ENCODE peak calls at places on chromosomes 13 and 19, in nine cellular contexts. E is astrocyte of the hippocampus; P is HCEC 1CT; G is COR-L47; Q is upper lobe of left lung; K is brain microvascular endothelial cell; U is breast epithelium; W is stimulated activated CD4-positive, alpha-beta T cell treated with anti-CD3 and anti-CD28 coated beads, Interleukin-1b, Interleukin-23, amount 100 ng/mL, for 1 hour; X is NCI-H1694. I is an unnamed sample.

GRCh38 chr19:583968-584239 is 5.8 kb upstream of the HCN2 start:
- DNase-seq in P (no peak), Q (no peak), G (no peak), W (no peak), K (no peak), X (no peak), E (no peak), U (no peak), I (no peak)

GRCh38 chr13:44591316-44591715 is 15.2 kb upstream of the TSC22D1 start:
- DNase-seq in E (no peak), X (no peak), Q (peak), G (no peak), P (no peak), U (no peak), W (no peak), K (no peak), I (no peak)

GRCh38 chr19:941292-942132 is 15.7 kb downstream of the ARID3A start:
- DNase-seq in G (no peak), W (no peak), X (no peak), U (no peak), E (no peak), K (no peak), P (no peak), Q (peak), I (no peak)

GRCh38 chr13:45807520-45808099 is 43.9 kb downstream of the SIAH3 start:
- DNase-seq in Q (no peak), K (peak), W (no peak), E (peak), G (peak), U (no peak), X (no peak), P (peak), I (peak)

GRCh38 chr13:33868343-33868994 is 50.5 kb downstream of the RFC3 start:
- DNase-seq in K (no peak), E (no peak), X (no peak), P (no peak), G (no peak), Q (no peak), U (no peak), W (no peak), I (no peak)

GRCh38 chr19:3073159-3073563 is 10.9 kb upstream of the TLE5 start:
- DNase-seq in U (no peak), Q (no peak), W (no peak), E (peak), K (peak), P (peak), X (peak), G (peak), I (no peak)

GRCh38 chr13:106497079-106497478 is 38.4 kb downstream of the EFNB2 start:
- DNase-seq in Q (no peak), K (no peak), U (no peak), W (no peak), E (no peak), P (no peak), G (no peak), X (no peak), I (no peak)

GRCh38 chr19:58544591-58545285 is 874 bp downstream of the TRIM28 start:
- DNase-seq in P (peak), W (peak), X (no peak), E (peak), Q (no peak), K (no peak), U (no peak), G (no peak), I (no peak)

GRCh38 chr19:42130254-42130573 is 2.0 kb downstream of the POU2F2 start:
- DNase-seq in E (no peak), P (no peak), X (no peak), G (no peak), K (no peak), U (no peak), Q (no peak), W (no peak), I (no peak)

GRCh38 chr19:48121909-48122371 is 11.3 kb upstream of the PLA2G4C start:
- DNase-seq in X (no peak), K (no peak), E (no peak), G (no peak), W (no peak), Q (no peak), P (no peak), U (peak), I (no peak)